ENCODE peak calls at places on chromosome 16, in four cellular contexts. J is stomach, U is sigmoid colon, O is breast epithelium. N is an unnamed sample.

GRCh38 chr16:31088459-31089183 is at the start of gene PRSS53:
- DNase-seq in J (no peak), U (no peak), O (no peak), N (no peak)

GRCh38 chr16:10736926-10737625 is 6.6 kb upstream of the NUBP1 start:
- DNase-seq in J (peak; percentile 61), U (no peak), O (peak; percentile 53), N (peak; percentile 90)

GRCh38 chr16:54503436-54503835 is 216.8 kb upstream of the IRX3 start:
- DNase-seq in J (no peak), U (no peak), O (no peak), N (no peak)

GRCh38 chr16:56288019-56288418 is 96.7 kb downstream of the GNAO1 start:
- DNase-seq in J (no peak), U (no peak), O (no peak), N (no peak)

GRCh38 chr16:31455601-31456314 is 3.5 kb upstream of the ARMC5 start:
- DNase-seq in J (no peak), U (peak; percentile 63), O (no peak), N (no peak)

GRCh38 chr16:79895053-79895916 is 294.7 kb upstream of the MAF start:
- DNase-seq in J (no peak), U (no peak), O (no peak), N (no peak)

GRCh38 chr16:82146957-82147356 is 23.1 kb downstream of the MPHOSPH6 start:
- DNase-seq in J (no peak), U (no peak), O (no peak), N (no peak)

GRCh38 chr16:80158766-80159165 is 382.0 kb upstream of the DYNLRB2 start:
- DNase-seq in J (no peak), U (no peak), O (no peak), N (no peak)

GRCh38 chr16:74076568-74076967 is 220.0 kb upstream of the PSMD7 start:
- DNase-seq in J (no peak), U (no peak), O (no peak), N (no peak)

GRCh38 chr16:68902376-68903345 is 59.3 kb downstream of the TANGO6 start:
- DNase-seq in J (no peak), U (no peak), O (peak; percentile 31), N (no peak)

GRCh38 chr16:74724820-74725549 is 24.3 kb upstream of the MLKL start:
- DNase-seq in J (no peak), U (no peak), O (no peak), N (no peak)

GRCh38 chr16:49213594-49213993 is 68.0 kb downstream of the CBLN1 start:
- DNase-seq in J (no peak), U (no peak), O (no peak), N (no peak)

GRCh38 chr16:27103954-27104353 is 37.2 kb downstream of the C16orf82 start:
- DNase-seq in J (no peak), U (no peak), O (no peak), N (no peak)

GRCh38 chr16:67723151-67723915 is 4.2 kb upstream of the GFOD2 start:
- DNase-seq in J (no peak), U (peak; percentile 30), O (peak; percentile 24), N (no peak)

GRCh38 chr16:89922884-89923639 is at the start of gene TUBB3:
- DNase-seq in J (peak; percentile 69), U (no peak), O (no peak), N (no peak)

GRCh38 chr16:88337021-88337420 is 45.7 kb upstream of the ZNF469 start:
- DNase-seq in J (no peak), U (no peak), O (no peak), N (no peak)

GRCh38 chr16:85057212-85057889 is 29.8 kb downstream of the KIAA0513 start:
- DNase-seq in J (peak; percentile 42), U (no peak), O (no peak), N (no peak)

GRCh38 chr16:23597003-23597756 is 1.1 kb upstream of the NDUFAB1 start:
- DNase-seq in J (no peak), U (peak; percentile 29), O (no peak), N (no peak)

GRCh38 chr16:35750701-35751104 is 2291.3 kb downstream of the TP53TG3F start:
- DNase-seq in J (no peak), U (no peak), O (no peak), N (peak; percentile 89)

GRCh38 chr16:54407596-54407995 is 121.0 kb upstream of the IRX3 start:
- DNase-seq in J (no peak), U (no peak), O (peak; percentile 43), N (no peak)

GRCh38 chr16:67910162-67910561 is 17.1 kb downstream of the PSKH1 start:
- DNase-seq in J (no peak), U (no peak), O (no peak), N (no peak)

GRCh38 chr16:78122774-78123315 is 23.4 kb downstream of the WWOX start:
- DNase-seq in J (no peak), U (no peak), O (peak; percentile 73), N (no peak)

GRCh38 chr16:79656537-79657115 is 56.1 kb upstream of the MAF start:
- DNase-seq in J (no peak), U (no peak), O (no peak), N (no peak)

GRCh38 chr16:27597361-27597760 is 47.4 kb downstream of the KATNIP start:
- DNase-seq in J (no peak), U (no peak), O (no peak), N (no peak)

GRCh38 chr16:85245307-85246172 is 133.3 kb upstream of the CIBAR2 start:
- DNase-seq in J (peak; percentile 44), U (peak; percentile 83), O (peak; percentile 27), N (no peak)

GRCh38 chr16:79599256-79599836 is 1.2 kb downstream of the MAF start:
- DNase-seq in J (no peak), U (peak; percentile 66), O (no peak), N (no peak)

GRCh38 chr16:80366023-80366422 is 174.8 kb upstream of the DYNLRB2 start:
- DNase-seq in J (no peak), U (no peak), O (no peak), N (no peak)

GRCh38 chr16:53457670-53458069 is 23.4 kb downstream of the RBL2 start:
- DNase-seq in J (no peak), U (no peak), O (no peak), N (no peak)

GRCh38 chr16:81457326-81458133 is 12.9 kb downstream of the CMIP start:
- DNase-seq in J (no peak), U (no peak), O (no peak), N (no peak)

GRCh38 chr16:76796978-76797377 is 394.0 kb upstream of the MON1B start:
- DNase-seq in J (no peak), U (no peak), O (no peak), N (no peak)

GRCh38 chr16:1613240-1613639 is 1.1 kb downstream of the CRAMP1 start:
- DNase-seq in J (no peak), U (no peak), O (no peak), N (no peak)

GRCh38 chr16:68910051-68910450 is 66.7 kb downstream of the TANGO6 start:
- DNase-seq in J (no peak), U (no peak), O (no peak), N (no peak)

GRCh38 chr16:77610496-77610895 is 111.8 kb upstream of the NUDT7 start:
- DNase-seq in J (no peak), U (no peak), O (no peak), N (peak; percentile 3)

GRCh38 chr16:85103096-85104079 is 8.9 kb downstream of the CIBAR2 start:
- DNase-seq in J (no peak), U (no peak), O (no peak), N (no peak)

GRCh38 chr16:34801875-34802274 is 1342.5 kb downstream of the TP53TG3F start:
- DNase-seq in J (peak; percentile 24), U (no peak), O (no peak), N (no peak)

GRCh38 chr16:19481291-19481690 is 40.6 kb downstream of the GDE1 start:
- DNase-seq in J (no peak), U (no peak), O (no peak), N (no peak)

GRCh38 chr16:85104821-85105391 is 7.4 kb downstream of the CIBAR2 start:
- DNase-seq in J (no peak), U (no peak), O (no peak), N (no peak)

GRCh38 chr16:49400611-49401010 is 27.0 kb downstream of the C16orf78 start:
- DNase-seq in J (no peak), U (no peak), O (no peak), N (no peak)

GRCh38 chr16:30585022-30585399 is 486 bp downstream of the ZNF785 start:
- DNase-seq in J (no peak), U (peak; percentile 66), O (no peak), N (no peak)

GRCh38 chr16:50781043-50781442 is 39.2 kb downstream of the CYLD start:
- DNase-seq in J (no peak), U (no peak), O (no peak), N (no peak)

DNA sequence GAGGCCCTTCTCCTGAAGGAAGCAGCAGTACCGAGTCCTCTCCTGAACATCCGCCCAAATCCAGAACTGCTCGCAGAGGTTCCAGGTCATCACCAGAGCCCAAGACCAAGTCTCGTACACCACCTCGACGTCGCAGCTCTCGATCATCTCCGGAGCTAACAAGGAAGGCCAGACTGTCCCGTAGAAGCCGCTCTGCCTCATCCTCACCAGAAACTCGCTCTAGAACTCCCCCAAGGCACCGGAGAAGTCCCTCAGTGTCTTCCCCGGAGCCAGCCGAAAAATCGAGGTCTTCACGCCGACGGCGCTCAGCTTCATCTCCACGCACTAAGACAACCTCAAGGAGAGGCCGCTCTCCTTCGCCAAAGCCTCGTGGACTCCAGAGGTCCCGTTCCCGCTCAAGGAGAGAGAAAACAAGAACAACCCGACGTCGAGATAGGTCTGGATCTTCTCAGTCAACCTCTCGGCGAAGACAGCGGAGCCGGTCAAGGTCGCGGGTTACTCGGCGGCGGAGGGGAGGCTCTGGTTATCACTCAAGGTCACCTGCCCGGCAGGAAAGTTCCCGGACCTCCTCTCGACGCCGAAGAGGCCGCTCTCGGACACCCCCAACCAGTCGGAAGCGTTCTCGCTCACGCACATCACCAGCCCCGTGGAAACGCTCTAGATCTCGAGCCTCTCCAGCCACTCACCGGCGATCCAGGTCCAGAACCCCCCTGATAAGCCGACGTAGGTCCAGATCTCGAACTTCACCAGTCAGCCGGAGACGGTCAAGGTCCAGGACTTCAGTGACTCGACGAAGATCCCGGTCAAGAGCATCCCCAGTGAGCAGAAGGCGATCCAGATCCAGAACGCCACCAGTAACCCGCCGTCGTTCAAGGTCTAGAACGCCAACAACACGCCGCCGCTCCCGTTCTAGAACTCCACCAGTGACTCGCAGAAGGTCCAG is 11.3 kb downstream of the ELOB start:
- DNase-seq in J (no peak), U (no peak), O (no peak), N (no peak)
- TF ChIP-seq POLR2AphosphoS5 in J (no peak), U (no peak), O (no peak), N (no peak)

GRCh38 chr16:66521227-66521626 is 28.7 kb downstream of the TK2 start:
- DNase-seq in J (no peak), U (no peak), O (no peak), N (no peak)
- H3K27ac ChIP-seq in J (peak overlapping the region; percentile 36), U (peak overlapping the region; percentile 39), O (peak overlapping the region; percentile 86), N (peak overlapping the region; percentile 50)

GRCh38 chr16:57377080-57377841 is 5.0 kb downstream of the CX3CL1 start:
- DNase-seq in J (no peak), U (no peak), O (peak; percentile 55), N (no peak)
- TF ChIP-seq CTCF in J (no peak), U (no peak), O (peak; percentile 39), N (no peak)

GRCh38 chr16:4404967-4405696 is 11.3 kb downstream of the CORO7 start:
- DNase-seq in J (no peak), U (peak; percentile 66), O (no peak), N (no peak)
- TF ChIP-seq POLR2AphosphoS5 in J (no peak), U (no peak), O (no peak), N (no peak)

N was measured in esophagus muscularis mucosa.